ENCODE peak calls at places on chromosomes 16 and 17, in seven cellular contexts. One of them, this sample, is unnamed.

GRCh38 chr16:16966439-16966838 is 504.3 kb downstream of the XYLT1 start:
- DNase-seq in PC-3: no peak
- DNase-seq in esophagus squamous epithelium: no peak
- DNase-seq in CD4-positive, alpha-beta memory T cell: no peak
- DNase-seq in uterus: no peak
- DNase-seq in thoracic aorta: no peak
- DNase-seq in cardiac muscle cell: no peak
- DNase-seq in this sample: no peak

GRCh38 chr16:50480206-50480605 is 68.0 kb upstream of the NKD1 start:
- DNase-seq in PC-3: no peak
- DNase-seq in esophagus squamous epithelium: no peak
- DNase-seq in CD4-positive, alpha-beta memory T cell: no peak
- DNase-seq in uterus: no peak
- DNase-seq in thoracic aorta: no peak
- DNase-seq in cardiac muscle cell: no peak
- DNase-seq in this sample: no peak

GRCh38 chr17:8375738-8376259 is 705 bp downstream of the KRABD2 start:
- DNase-seq in PC-3: no peak
- DNase-seq in esophagus squamous epithelium: no peak
- DNase-seq in CD4-positive, alpha-beta memory T cell: no peak
- DNase-seq in uterus: no peak
- DNase-seq in thoracic aorta: no peak
- DNase-seq in cardiac muscle cell: no peak
- DNase-seq in this sample: no peak

GRCh38 chr16:84451781-84452180 is 52.7 kb downstream of the MEAK7 start:
- DNase-seq in PC-3: no peak
- DNase-seq in esophagus squamous epithelium: no peak
- DNase-seq in CD4-positive, alpha-beta memory T cell: no peak
- DNase-seq in uterus: no peak
- DNase-seq in thoracic aorta: no peak
- DNase-seq in cardiac muscle cell: no peak
- DNase-seq in this sample: no peak

GRCh38 chr16:61579195-61579594 is 457.0 kb downstream of the CDH8 start:
- DNase-seq in PC-3: no peak
- DNase-seq in esophagus squamous epithelium: no peak
- DNase-seq in CD4-positive, alpha-beta memory T cell: no peak
- DNase-seq in uterus: no peak
- DNase-seq in thoracic aorta: no peak
- DNase-seq in cardiac muscle cell: no peak
- DNase-seq in this sample: no peak

GRCh38 chr17:9845306-9845705 is 19.6 kb downstream of the GLP2R start:
- DNase-seq in PC-3: peak
- DNase-seq in esophagus squamous epithelium: no peak
- DNase-seq in CD4-positive, alpha-beta memory T cell: no peak
- DNase-seq in uterus: no peak
- DNase-seq in thoracic aorta: no peak
- DNase-seq in cardiac muscle cell: no peak
- DNase-seq in this sample: no peak

GRCh38 chr17:80308672-80309517 is 48.2 kb downstream of the RNF213 start:
- DNase-seq in PC-3: no peak
- DNase-seq in esophagus squamous epithelium: no peak
- DNase-seq in CD4-positive, alpha-beta memory T cell: no peak
- DNase-seq in uterus: no peak
- DNase-seq in thoracic aorta: no peak
- DNase-seq in cardiac muscle cell: no peak
- DNase-seq in this sample: no peak

GRCh38 chr17:68589086-68589485 is 12.1 kb downstream of the FAM20A start:
- DNase-seq in PC-3: no peak
- DNase-seq in esophagus squamous epithelium: no peak
- DNase-seq in CD4-positive, alpha-beta memory T cell: no peak
- DNase-seq in uterus: no peak
- DNase-seq in thoracic aorta: no peak
- DNase-seq in cardiac muscle cell: no peak
- DNase-seq in this sample: no peak

GRCh38 chr17:38907930-38908675 is 17.3 kb upstream of the LASP1NB start:
- DNase-seq in PC-3: no peak
- DNase-seq in esophagus squamous epithelium: no peak
- DNase-seq in CD4-positive, alpha-beta memory T cell: no peak
- DNase-seq in uterus: no peak
- DNase-seq in thoracic aorta: no peak
- DNase-seq in cardiac muscle cell: no peak
- DNase-seq in this sample: no peak

GRCh38 chr17:37312137-37312923 is 63.5 kb upstream of the C17orf78 start:
- DNase-seq in PC-3: no peak
- DNase-seq in esophagus squamous epithelium: no peak
- DNase-seq in CD4-positive, alpha-beta memory T cell: no peak
- DNase-seq in uterus: no peak
- DNase-seq in thoracic aorta: no peak
- DNase-seq in cardiac muscle cell: no peak
- DNase-seq in this sample: no peak

GRCh38 chr16:30398660-30399434 is 3.6 kb downstream of the ZNF48 start:
- DNase-seq in PC-3: no peak
- DNase-seq in esophagus squamous epithelium: no peak
- DNase-seq in CD4-positive, alpha-beta memory T cell: no peak
- DNase-seq in uterus: no peak
- DNase-seq in thoracic aorta: no peak
- DNase-seq in cardiac muscle cell: no peak
- DNase-seq in this sample: no peak

GRCh38 chr16:30401768-30402425 is 5.5 kb upstream of the ZNF771 start:
- DNase-seq in PC-3: no peak
- DNase-seq in esophagus squamous epithelium: no peak
- DNase-seq in CD4-positive, alpha-beta memory T cell: no peak
- DNase-seq in uterus: no peak
- DNase-seq in thoracic aorta: no peak
- DNase-seq in cardiac muscle cell: no peak
- DNase-seq in this sample: no peak

GRCh38 chr16:30397776-30398659 is 2.8 kb downstream of the ZNF48 start:
- DNase-seq in PC-3: no peak
- DNase-seq in esophagus squamous epithelium: no peak
- DNase-seq in CD4-positive, alpha-beta memory T cell: no peak
- DNase-seq in uterus: no peak
- DNase-seq in thoracic aorta: no peak
- DNase-seq in cardiac muscle cell: no peak
- DNase-seq in this sample: no peak

GRCh38 chr16:30397056-30397455 is 1.8 kb downstream of the ZNF48 start:
- DNase-seq in PC-3: no peak
- DNase-seq in esophagus squamous epithelium: no peak
- DNase-seq in CD4-positive, alpha-beta memory T cell: no peak
- DNase-seq in uterus: no peak
- DNase-seq in thoracic aorta: no peak
- DNase-seq in cardiac muscle cell: no peak
- DNase-seq in this sample: no peak

GRCh38 chr16:30399435-30400186 is 4.4 kb downstream of the ZNF48 start:
- DNase-seq in PC-3: peak
- DNase-seq in esophagus squamous epithelium: no peak
- DNase-seq in CD4-positive, alpha-beta memory T cell: no peak
- DNase-seq in uterus: no peak
- DNase-seq in thoracic aorta: no peak
- DNase-seq in cardiac muscle cell: no peak
- DNase-seq in this sample: no peak
- H3K4me3 ChIP-seq in PC-3: peak
- H3K4me3 ChIP-seq in esophagus squamous epithelium: peak
- H3K4me3 ChIP-seq in CD4-positive, alpha-beta memory T cell: no peak
- H3K4me3 ChIP-seq in uterus: peak
- H3K4me3 ChIP-seq in thoracic aorta: peak
- H3K4me3 ChIP-seq in cardiac muscle cell: peak
- H3K4me3 ChIP-seq in this sample: peak

GRCh38 chr17:32862940-32863339 is 14.0 kb downstream of the MYO1D start:
- DNase-seq in PC-3: peak
- DNase-seq in esophagus squamous epithelium: no peak
- DNase-seq in CD4-positive, alpha-beta memory T cell: no peak
- DNase-seq in uterus: no peak
- DNase-seq in thoracic aorta: no peak
- DNase-seq in cardiac muscle cell: no peak
- DNase-seq in this sample: no peak

GRCh38 chr17:32863559-32863958 is 13.4 kb downstream of the MYO1D start:
- DNase-seq in PC-3: no peak
- DNase-seq in esophagus squamous epithelium: no peak
- DNase-seq in CD4-positive, alpha-beta memory T cell: no peak
- DNase-seq in uterus: no peak
- DNase-seq in thoracic aorta: no peak
- DNase-seq in cardiac muscle cell: no peak
- DNase-seq in this sample: no peak

GRCh38 chr17:32855620-32856019 is 21.3 kb downstream of the MYO1D start:
- DNase-seq in PC-3: no peak
- DNase-seq in esophagus squamous epithelium: no peak
- DNase-seq in CD4-positive, alpha-beta memory T cell: no peak
- DNase-seq in uterus: no peak
- DNase-seq in thoracic aorta: no peak
- DNase-seq in cardiac muscle cell: no peak
- DNase-seq in this sample: no peak

GRCh38 chr17:32861979-32862378 is 14.9 kb downstream of the MYO1D start:
- DNase-seq in PC-3: peak
- DNase-seq in esophagus squamous epithelium: no peak
- DNase-seq in CD4-positive, alpha-beta memory T cell: no peak
- DNase-seq in uterus: no peak
- DNase-seq in thoracic aorta: no peak
- DNase-seq in cardiac muscle cell: no peak
- DNase-seq in this sample: no peak

GRCh38 chr17:32859857-32860525 is 16.9 kb downstream of the MYO1D start:
- DNase-seq in PC-3: no peak
- DNase-seq in esophagus squamous epithelium: no peak
- DNase-seq in CD4-positive, alpha-beta memory T cell: no peak
- DNase-seq in uterus: no peak
- DNase-seq in thoracic aorta: no peak
- DNase-seq in cardiac muscle cell: no peak
- DNase-seq in this sample: no peak
- H3K4me3 ChIP-seq in PC-3: no peak
- H3K4me3 ChIP-seq in esophagus squamous epithelium: no peak
- H3K4me3 ChIP-seq in CD4-positive, alpha-beta memory T cell: no peak
- H3K4me3 ChIP-seq in uterus: no peak
- H3K4me3 ChIP-seq in thoracic aorta: no peak
- H3K4me3 ChIP-seq in cardiac muscle cell: no peak
- H3K4me3 ChIP-seq in this sample: no peak

GRCh38 chr17:66373944-66374817 is 71.8 kb downstream of the PRKCA start:
- DNase-seq in PC-3: no peak
- DNase-seq in esophagus squamous epithelium: no peak
- DNase-seq in CD4-positive, alpha-beta memory T cell: peak
- DNase-seq in uterus: no peak
- DNase-seq in thoracic aorta: no peak
- DNase-seq in cardiac muscle cell: peak
- DNase-seq in this sample: no peak
- H3K4me3 ChIP-seq in PC-3: no peak
- H3K4me3 ChIP-seq in esophagus squamous epithelium: no peak
- H3K4me3 ChIP-seq in CD4-positive, alpha-beta memory T cell: no peak
- H3K4me3 ChIP-seq in uterus: no peak
- H3K4me3 ChIP-seq in thoracic aorta: no peak
- H3K4me3 ChIP-seq in cardiac muscle cell: no peak
- H3K4me3 ChIP-seq in this sample: no peak

DNA sequence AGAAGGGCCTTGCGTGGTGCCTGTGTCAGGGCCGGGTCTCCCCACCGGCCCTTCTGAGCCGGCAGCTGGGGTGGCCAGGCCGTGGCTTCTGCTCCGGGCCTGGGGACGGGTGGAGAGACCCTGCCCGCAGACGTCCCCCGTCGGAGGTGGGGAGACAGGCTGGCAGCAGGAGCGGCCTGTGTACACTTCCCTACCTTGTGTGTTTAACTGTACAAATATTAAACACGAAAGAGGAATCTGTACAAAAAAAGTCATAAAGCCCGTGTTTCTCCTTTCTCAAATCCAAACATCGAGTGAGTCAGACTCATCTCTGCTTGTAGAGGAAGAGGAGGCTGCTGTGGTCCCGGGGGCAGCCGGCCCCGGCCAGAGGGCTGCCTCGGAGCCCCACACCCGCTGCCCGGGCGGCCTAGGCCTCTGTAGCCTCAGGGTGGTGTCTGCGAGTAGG is 2.0 kb downstream of the CACNA1H start:
- DNase-seq in PC-3: peak
- DNase-seq in esophagus squamous epithelium: no peak
- DNase-seq in CD4-positive, alpha-beta memory T cell: no peak
- DNase-seq in uterus: no peak
- DNase-seq in thoracic aorta: no peak
- DNase-seq in cardiac muscle cell: no peak
- DNase-seq in this sample: no peak
- H3K4me3 ChIP-seq in PC-3: peak
- H3K4me3 ChIP-seq in esophagus squamous epithelium: peak
- H3K4me3 ChIP-seq in CD4-positive, alpha-beta memory T cell: no peak
- H3K4me3 ChIP-seq in uterus: peak
- H3K4me3 ChIP-seq in thoracic aorta: peak
- H3K4me3 ChIP-seq in cardiac muscle cell: no peak
- H3K4me3 ChIP-seq in this sample: no peak

GRCh38 chr16:83212301-83212841 is 585.6 kb downstream of the CDH13 start:
- DNase-seq in PC-3: no peak
- DNase-seq in esophagus squamous epithelium: no peak
- DNase-seq in CD4-positive, alpha-beta memory T cell: no peak
- DNase-seq in uterus: no peak
- DNase-seq in thoracic aorta: no peak
- DNase-seq in cardiac muscle cell: no peak
- DNase-seq in this sample: no peak
- H3K4me3 ChIP-seq in PC-3: no peak
- H3K4me3 ChIP-seq in esophagus squamous epithelium: no peak
- H3K4me3 ChIP-seq in CD4-positive, alpha-beta memory T cell: no peak
- H3K4me3 ChIP-seq in uterus: no peak
- H3K4me3 ChIP-seq in thoracic aorta: no peak
- H3K4me3 ChIP-seq in cardiac muscle cell: no peak
- H3K4me3 ChIP-seq in this sample: no peak

DNA sequence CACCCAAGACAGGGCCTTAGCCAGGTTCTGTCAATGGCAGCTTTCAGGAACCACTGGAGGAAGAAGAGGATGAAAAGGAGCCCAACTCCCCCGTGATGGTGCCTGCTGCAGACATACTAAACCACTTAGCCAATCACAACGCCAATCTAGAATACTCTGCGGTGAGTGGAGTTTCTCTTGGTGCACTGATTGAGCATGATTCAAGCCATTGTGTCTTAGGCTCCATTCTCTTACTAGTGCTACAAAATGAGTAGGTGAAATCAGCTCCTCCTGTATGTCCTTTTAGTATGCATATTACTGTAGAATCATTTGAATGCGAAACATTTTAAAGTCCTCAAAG is 1.4 kb downstream of the SETD6 start:
- DNase-seq in PC-3: no peak
- DNase-seq in esophagus squamous epithelium: no peak
- DNase-seq in CD4-positive, alpha-beta memory T cell: no peak
- DNase-seq in uterus: no peak
- DNase-seq in thoracic aorta: no peak
- DNase-seq in cardiac muscle cell: no peak
- DNase-seq in this sample: no peak
- H3K4me3 ChIP-seq in PC-3: peak
- H3K4me3 ChIP-seq in esophagus squamous epithelium: peak
- H3K4me3 ChIP-seq in CD4-positive, alpha-beta memory T cell: no peak
- H3K4me3 ChIP-seq in uterus: no peak
- H3K4me3 ChIP-seq in thoracic aorta: no peak
- H3K4me3 ChIP-seq in cardiac muscle cell: no peak
- H3K4me3 ChIP-seq in this sample: no peak

GRCh38 chr16:2036200-2036966 is 9.7 kb downstream of the NHERF2 start:
- DNase-seq in PC-3: no peak
- DNase-seq in esophagus squamous epithelium: no peak
- DNase-seq in CD4-positive, alpha-beta memory T cell: no peak
- DNase-seq in uterus: no peak
- DNase-seq in thoracic aorta: no peak
- DNase-seq in cardiac muscle cell: no peak
- DNase-seq in this sample: no peak
- H3K4me3 ChIP-seq in PC-3: peak
- H3K4me3 ChIP-seq in esophagus squamous epithelium: peak
- H3K4me3 ChIP-seq in CD4-positive, alpha-beta memory T cell: no peak
- H3K4me3 ChIP-seq in uterus: no peak
- H3K4me3 ChIP-seq in thoracic aorta: peak
- H3K4me3 ChIP-seq in cardiac muscle cell: no peak
- H3K4me3 ChIP-seq in this sample: no peak

GRCh38 chr17:47720754-47721533 is 12.1 kb upstream of the TBX21 start:
- DNase-seq in PC-3: peak
- DNase-seq in esophagus squamous epithelium: no peak
- DNase-seq in CD4-positive, alpha-beta memory T cell: peak
- DNase-seq in uterus: no peak
- DNase-seq in thoracic aorta: no peak
- DNase-seq in cardiac muscle cell: peak
- DNase-seq in this sample: peak
- H3K4me3 ChIP-seq in PC-3: peak
- H3K4me3 ChIP-seq in esophagus squamous epithelium: no peak
- H3K4me3 ChIP-seq in CD4-positive, alpha-beta memory T cell: no peak
- H3K4me3 ChIP-seq in uterus: no peak
- H3K4me3 ChIP-seq in thoracic aorta: peak
- H3K4me3 ChIP-seq in cardiac muscle cell: no peak
- H3K4me3 ChIP-seq in this sample: no peak